ENCODE peak calls at places on chromosomes 5 and 9, in ten cellular contexts. One of them, this sample, is unnamed.

GRCh38 chr9:70954126-70954525 is 167.3 kb downstream of the TRPM3 start:
- DNase-seq in RWPE2: peak
- DNase-seq in lung: no peak
- DNase-seq in osteocyte: no peak
- DNase-seq in kidney: no peak
- DNase-seq in hepatocyte: peak
- DNase-seq in GM13977: no peak
- DNase-seq in CD8-positive, alpha-beta T cell: no peak
- DNase-seq in MCF 10A: peak
- DNase-seq in AG09309: peak
- DNase-seq in this sample: no peak

GRCh38 chr5:150219142-150219541 is 29.3 kb downstream of the SLC6A7 start:
- DNase-seq in RWPE2: no peak
- DNase-seq in lung: no peak
- DNase-seq in osteocyte: no peak
- DNase-seq in kidney: no peak
- DNase-seq in hepatocyte: no peak
- DNase-seq in GM13977: no peak
- DNase-seq in CD8-positive, alpha-beta T cell: no peak
- DNase-seq in MCF 10A: no peak
- DNase-seq in AG09309: no peak
- DNase-seq in this sample: no peak

GRCh38 chr5:66354407-66354806 is 210.3 kb downstream of the SREK1 start:
- DNase-seq in RWPE2: no peak
- DNase-seq in lung: no peak
- DNase-seq in osteocyte: no peak
- DNase-seq in kidney: no peak
- DNase-seq in hepatocyte: no peak
- DNase-seq in GM13977: no peak
- DNase-seq in CD8-positive, alpha-beta T cell: no peak
- DNase-seq in MCF 10A: no peak
- DNase-seq in AG09309: no peak
- DNase-seq in this sample: no peak

GRCh38 chr5:56301041-56301440 is 67.9 kb upstream of the ANKRD55 start:
- DNase-seq in RWPE2: peak
- DNase-seq in lung: no peak
- DNase-seq in osteocyte: no peak
- DNase-seq in kidney: no peak
- DNase-seq in hepatocyte: no peak
- DNase-seq in GM13977: no peak
- DNase-seq in CD8-positive, alpha-beta T cell: no peak
- DNase-seq in MCF 10A: peak
- DNase-seq in AG09309: no peak
- DNase-seq in this sample: no peak

GRCh38 chr5:132883261-132883834 is 9.9 kb downstream of the LEAP2 start:
- DNase-seq in RWPE2: no peak
- DNase-seq in lung: no peak
- DNase-seq in osteocyte: no peak
- DNase-seq in kidney: no peak
- DNase-seq in hepatocyte: peak
- DNase-seq in GM13977: peak
- DNase-seq in CD8-positive, alpha-beta T cell: no peak
- DNase-seq in MCF 10A: peak
- DNase-seq in AG09309: peak
- DNase-seq in this sample: peak

GRCh38 chr5:17374157-17374556 is 123.9 kb upstream of the TAF11L2 start:
- DNase-seq in RWPE2: no peak
- DNase-seq in lung: no peak
- DNase-seq in osteocyte: no peak
- DNase-seq in kidney: no peak
- DNase-seq in hepatocyte: no peak
- DNase-seq in GM13977: no peak
- DNase-seq in CD8-positive, alpha-beta T cell: no peak
- DNase-seq in MCF 10A: no peak
- DNase-seq in AG09309: no peak
- DNase-seq in this sample: no peak

GRCh38 chr5:44329716-44330115 is 59.5 kb downstream of the FGF10 start:
- DNase-seq in RWPE2: no peak
- DNase-seq in lung: no peak
- DNase-seq in osteocyte: no peak
- DNase-seq in kidney: no peak
- DNase-seq in hepatocyte: no peak
- DNase-seq in GM13977: no peak
- DNase-seq in CD8-positive, alpha-beta T cell: no peak
- DNase-seq in MCF 10A: no peak
- DNase-seq in AG09309: no peak
- DNase-seq in this sample: no peak

GRCh38 chr5:132962429-132962928 is 955 bp downstream of the AFF4 start:
- DNase-seq in RWPE2: no peak
- DNase-seq in lung: no peak
- DNase-seq in osteocyte: peak
- DNase-seq in kidney: no peak
- DNase-seq in hepatocyte: peak
- DNase-seq in GM13977: peak
- DNase-seq in CD8-positive, alpha-beta T cell: no peak
- DNase-seq in MCF 10A: peak
- DNase-seq in AG09309: no peak
- DNase-seq in this sample: peak

DNA sequence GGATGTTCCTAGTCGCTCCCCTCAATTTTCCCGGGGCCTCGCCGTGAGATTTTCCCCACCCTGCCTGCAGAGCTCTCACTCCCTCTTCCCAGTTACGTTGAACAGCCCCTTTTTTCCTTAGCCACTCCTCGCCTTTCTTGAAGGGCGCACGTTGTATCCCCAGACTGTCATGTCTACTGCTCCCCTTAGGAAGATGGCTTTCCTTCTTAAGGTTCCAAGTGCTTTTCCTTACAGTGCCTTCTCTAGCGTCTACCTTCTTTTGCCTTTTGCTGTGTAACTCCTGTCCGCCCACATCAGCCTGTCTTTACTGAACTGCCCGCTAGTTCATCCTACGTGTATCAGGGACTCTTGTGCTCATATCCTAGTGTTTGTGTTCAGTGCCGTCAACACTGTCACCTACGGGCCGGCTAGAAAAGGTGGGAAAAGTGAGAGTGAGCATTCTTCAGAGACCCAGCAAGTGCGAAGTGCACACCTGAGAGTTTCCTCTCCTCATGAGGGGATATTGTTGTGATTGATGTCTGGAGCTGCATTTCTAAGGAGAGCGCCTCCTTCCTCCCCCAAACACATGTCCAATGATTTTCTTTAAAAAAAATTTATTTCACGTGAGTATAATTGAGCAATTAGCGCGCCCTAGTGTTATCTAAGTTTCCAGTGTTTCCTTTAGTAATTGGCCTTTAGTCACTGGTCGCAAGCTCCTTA is 764 bp downstream of the CAMLG start:
- DNase-seq in RWPE2: no peak
- DNase-seq in lung: no peak
- DNase-seq in osteocyte: peak
- DNase-seq in kidney: no peak
- DNase-seq in hepatocyte: peak
- DNase-seq in GM13977: peak
- DNase-seq in CD8-positive, alpha-beta T cell: no peak
- DNase-seq in MCF 10A: peak
- DNase-seq in AG09309: no peak
- DNase-seq in this sample: peak
- TF ChIP-seq CTCF in RWPE2: peak
- TF ChIP-seq CTCF in lung: no peak
- TF ChIP-seq CTCF in osteocyte: no peak
- TF ChIP-seq CTCF in kidney: no peak
- TF ChIP-seq CTCF in hepatocyte: no peak
- TF ChIP-seq CTCF in GM13977: peak
- TF ChIP-seq CTCF in CD8-positive, alpha-beta T cell: no peak
- TF ChIP-seq CTCF in MCF 10A: peak
- TF ChIP-seq CTCF in AG09309: no peak
- TF ChIP-seq CTCF in this sample: peak

GRCh38 chr5:93875693-93876092 is 134.3 kb upstream of the POU5F2 start:
- DNase-seq in RWPE2: no peak
- DNase-seq in lung: no peak
- DNase-seq in osteocyte: no peak
- DNase-seq in kidney: no peak
- DNase-seq in hepatocyte: no peak
- DNase-seq in GM13977: no peak
- DNase-seq in CD8-positive, alpha-beta T cell: no peak
- DNase-seq in MCF 10A: no peak
- DNase-seq in AG09309: no peak
- DNase-seq in this sample: no peak

GRCh38 chr5:93873211-93873736 is 131.9 kb upstream of the POU5F2 start:
- DNase-seq in RWPE2: no peak
- DNase-seq in lung: no peak
- DNase-seq in osteocyte: no peak
- DNase-seq in kidney: no peak
- DNase-seq in hepatocyte: no peak
- DNase-seq in GM13977: no peak
- DNase-seq in CD8-positive, alpha-beta T cell: no peak
- DNase-seq in MCF 10A: no peak
- DNase-seq in AG09309: no peak
- DNase-seq in this sample: no peak

GRCh38 chr5:93874491-93874890 is 133.1 kb upstream of the POU5F2 start:
- DNase-seq in RWPE2: no peak
- DNase-seq in lung: no peak
- DNase-seq in osteocyte: no peak
- DNase-seq in kidney: no peak
- DNase-seq in hepatocyte: no peak
- DNase-seq in GM13977: no peak
- DNase-seq in CD8-positive, alpha-beta T cell: no peak
- DNase-seq in MCF 10A: no peak
- DNase-seq in AG09309: no peak
- DNase-seq in this sample: no peak

GRCh38 chr5:93870649-93871048 is 129.2 kb upstream of the POU5F2 start:
- DNase-seq in RWPE2: no peak
- DNase-seq in lung: no peak
- DNase-seq in osteocyte: no peak
- DNase-seq in kidney: no peak
- DNase-seq in hepatocyte: no peak
- DNase-seq in GM13977: no peak
- DNase-seq in CD8-positive, alpha-beta T cell: no peak
- DNase-seq in MCF 10A: no peak
- DNase-seq in AG09309: no peak
- DNase-seq in this sample: no peak

DNA sequence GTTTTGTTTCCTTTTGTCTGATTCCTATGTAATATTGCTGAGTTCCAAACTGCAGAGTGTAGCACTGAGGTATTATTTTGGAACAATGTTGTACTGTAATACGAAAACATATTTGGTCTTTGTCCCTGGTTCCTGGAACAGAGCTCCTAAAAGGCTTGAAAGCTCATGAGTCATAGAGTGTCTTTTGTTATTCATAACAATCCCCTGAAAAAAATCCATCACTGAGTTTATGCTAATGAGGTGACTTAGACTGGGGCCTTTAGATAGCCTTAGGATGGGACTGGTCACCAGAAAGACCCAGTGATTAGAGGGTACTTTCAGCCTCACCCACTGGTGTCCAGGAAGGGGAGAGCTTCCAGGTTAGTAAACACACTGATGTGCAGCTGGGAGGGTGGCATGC is 132.7 kb upstream of the POU5F2 start:
- DNase-seq in RWPE2: no peak
- DNase-seq in lung: no peak
- DNase-seq in osteocyte: no peak
- DNase-seq in kidney: no peak
- DNase-seq in hepatocyte: no peak
- DNase-seq in GM13977: no peak
- DNase-seq in CD8-positive, alpha-beta T cell: no peak
- DNase-seq in MCF 10A: peak
- DNase-seq in AG09309: no peak
- DNase-seq in this sample: no peak
- TF ChIP-seq CTCF in RWPE2: no peak
- TF ChIP-seq CTCF in lung: no peak
- TF ChIP-seq CTCF in osteocyte: no peak
- TF ChIP-seq CTCF in kidney: no peak
- TF ChIP-seq CTCF in hepatocyte: no peak
- TF ChIP-seq CTCF in GM13977: no peak
- TF ChIP-seq CTCF in CD8-positive, alpha-beta T cell: no peak
- TF ChIP-seq CTCF in MCF 10A: no peak
- TF ChIP-seq CTCF in AG09309: no peak
- TF ChIP-seq CTCF in this sample: no peak

GRCh38 chr9:137551656-137552534 is at the start of gene MRPL41:
- DNase-seq in RWPE2: peak
- DNase-seq in lung: peak
- DNase-seq in osteocyte: peak
- DNase-seq in kidney: peak
- DNase-seq in hepatocyte: peak
- DNase-seq in GM13977: peak
- DNase-seq in CD8-positive, alpha-beta T cell: peak
- DNase-seq in MCF 10A: peak
- DNase-seq in AG09309: no peak
- DNase-seq in this sample: peak

GRCh38 chr9:137547687-137548543 is 2.3 kb downstream of the PNPLA7 start:
- DNase-seq in RWPE2: no peak
- DNase-seq in lung: no peak
- DNase-seq in osteocyte: no peak
- DNase-seq in kidney: peak
- DNase-seq in hepatocyte: no peak
- DNase-seq in GM13977: no peak
- DNase-seq in CD8-positive, alpha-beta T cell: no peak
- DNase-seq in MCF 10A: no peak
- DNase-seq in AG09309: no peak
- DNase-seq in this sample: no peak

GRCh38 chr9:137550958-137551655 is 572 bp upstream of the MRPL41 start:
- DNase-seq in RWPE2: no peak
- DNase-seq in lung: peak
- DNase-seq in osteocyte: no peak
- DNase-seq in kidney: peak
- DNase-seq in hepatocyte: peak
- DNase-seq in GM13977: no peak
- DNase-seq in CD8-positive, alpha-beta T cell: no peak
- DNase-seq in MCF 10A: peak
- DNase-seq in AG09309: no peak
- DNase-seq in this sample: no peak

GRCh38 chr9:137554349-137554748 is 2.7 kb downstream of the MRPL41 start:
- DNase-seq in RWPE2: no peak
- DNase-seq in lung: no peak
- DNase-seq in osteocyte: no peak
- DNase-seq in kidney: no peak
- DNase-seq in hepatocyte: no peak
- DNase-seq in GM13977: no peak
- DNase-seq in CD8-positive, alpha-beta T cell: no peak
- DNase-seq in MCF 10A: no peak
- DNase-seq in AG09309: no peak
- DNase-seq in this sample: no peak

DNA sequence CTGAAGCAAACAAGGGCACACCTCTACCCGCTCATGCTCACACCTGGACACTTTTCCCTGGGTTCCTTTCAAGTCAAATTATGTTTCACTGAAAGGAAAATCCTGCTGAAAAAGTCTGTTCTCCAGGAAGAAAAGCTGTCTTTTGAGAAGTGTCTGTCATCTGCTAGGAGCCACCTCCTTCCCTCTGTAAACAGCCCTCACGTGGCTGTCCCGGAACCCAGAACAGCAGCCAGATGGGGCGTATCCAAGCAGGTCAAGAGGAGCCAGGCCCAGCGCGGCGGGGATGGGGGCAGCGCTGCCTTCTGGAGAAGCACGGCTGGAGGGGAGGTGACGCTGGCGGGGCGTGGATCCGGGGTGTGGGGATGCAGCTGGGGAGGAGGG is at the start of gene PNPLA7:
- DNase-seq in RWPE2: peak
- DNase-seq in lung: peak
- DNase-seq in osteocyte: peak
- DNase-seq in kidney: peak
- DNase-seq in hepatocyte: peak
- DNase-seq in GM13977: peak
- DNase-seq in CD8-positive, alpha-beta T cell: peak
- DNase-seq in MCF 10A: peak
- DNase-seq in AG09309: no peak
- DNase-seq in this sample: peak
- TF ChIP-seq CTCF in RWPE2: no peak
- TF ChIP-seq CTCF in lung: no peak
- TF ChIP-seq CTCF in osteocyte: no peak
- TF ChIP-seq CTCF in kidney: no peak
- TF ChIP-seq CTCF in hepatocyte: no peak
- TF ChIP-seq CTCF in GM13977: no peak
- TF ChIP-seq CTCF in CD8-positive, alpha-beta T cell: no peak
- TF ChIP-seq CTCF in MCF 10A: no peak
- TF ChIP-seq CTCF in AG09309: no peak
- TF ChIP-seq CTCF in this sample: no peak

GRCh38 chr9:10274156-10274555 is 338.6 kb downstream of the PTPRD start:
- DNase-seq in RWPE2: no peak
- DNase-seq in lung: no peak
- DNase-seq in osteocyte: no peak
- DNase-seq in kidney: no peak
- DNase-seq in hepatocyte: no peak
- DNase-seq in GM13977: no peak
- DNase-seq in CD8-positive, alpha-beta T cell: no peak
- DNase-seq in MCF 10A: no peak
- DNase-seq in AG09309: no peak
- DNase-seq in this sample: no peak

GRCh38 chr9:10272830-10273229 is 340.0 kb downstream of the PTPRD start:
- DNase-seq in RWPE2: no peak
- DNase-seq in lung: no peak
- DNase-seq in osteocyte: no peak
- DNase-seq in kidney: no peak
- DNase-seq in hepatocyte: no peak
- DNase-seq in GM13977: no peak
- DNase-seq in CD8-positive, alpha-beta T cell: no peak
- DNase-seq in MCF 10A: no peak
- DNase-seq in AG09309: no peak
- DNase-seq in this sample: no peak

GRCh38 chr9:10274983-10275382 is 337.8 kb downstream of the PTPRD start:
- DNase-seq in RWPE2: no peak
- DNase-seq in lung: no peak
- DNase-seq in osteocyte: no peak
- DNase-seq in kidney: no peak
- DNase-seq in hepatocyte: no peak
- DNase-seq in GM13977: no peak
- DNase-seq in CD8-positive, alpha-beta T cell: no peak
- DNase-seq in MCF 10A: no peak
- DNase-seq in AG09309: no peak
- DNase-seq in this sample: no peak
- TF ChIP-seq CTCF in RWPE2: peak
- TF ChIP-seq CTCF in lung: no peak
- TF ChIP-seq CTCF in osteocyte: peak
- TF ChIP-seq CTCF in kidney: no peak
- TF ChIP-seq CTCF in hepatocyte: peak
- TF ChIP-seq CTCF in GM13977: no peak
- TF ChIP-seq CTCF in CD8-positive, alpha-beta T cell: no peak
- TF ChIP-seq CTCF in MCF 10A: no peak
- TF ChIP-seq CTCF in AG09309: no peak
- TF ChIP-seq CTCF in this sample: no peak